ENCODE peak calls at places on chromosomes 6 and 20, in four cellular contexts. L is neuronal stem cell, D is IMR-90, G is H9. A is an unnamed sample.

GRCh38 chr6:9405369-9405768 is 970.0 kb upstream of the SLC35B3 start:
- DNase-seq in G (no peak), L (no peak), D (peak), A (peak)

GRCh38 chr6:82057846-82058554 is 189.5 kb downstream of the IBTK start:
- DNase-seq in L (no peak), G (no peak), D (peak), A (no peak)

GRCh38 chr6:132624175-132624574 is at the start of gene TAAR2:
- DNase-seq in G (no peak), D (no peak), L (no peak), A (no peak)

GRCh38 chr6:150492507-150492906 is 107.2 kb upstream of the PLEKHG1 start:
- DNase-seq in D (no peak), G (peak), L (no peak), A (no peak)

GRCh38 chr20:44247131-44247571 is at the start of gene GDAP1L1:
- DNase-seq in G (peak), D (no peak), L (peak), A (no peak)

GRCh38 chr6:125251516-125252229 is 50.1 kb downstream of the HDDC2 start:
- DNase-seq in L (peak), G (no peak), D (no peak), A (no peak)

GRCh38 chr6:75563032-75563431 is 38.6 kb upstream of the SENP6 start:
- DNase-seq in D (peak), G (peak), L (no peak), A (peak)

GRCh38 chr20:52540489-52540888 is 348.9 kb upstream of the ZFP64 start:
- DNase-seq in G (no peak), D (no peak), L (no peak), A (no peak)

GRCh38 chr6:152380993-152381898 is 255.9 kb downstream of the SYNE1 start:
- DNase-seq in G (peak), L (peak), D (peak), A (peak)

DNA sequence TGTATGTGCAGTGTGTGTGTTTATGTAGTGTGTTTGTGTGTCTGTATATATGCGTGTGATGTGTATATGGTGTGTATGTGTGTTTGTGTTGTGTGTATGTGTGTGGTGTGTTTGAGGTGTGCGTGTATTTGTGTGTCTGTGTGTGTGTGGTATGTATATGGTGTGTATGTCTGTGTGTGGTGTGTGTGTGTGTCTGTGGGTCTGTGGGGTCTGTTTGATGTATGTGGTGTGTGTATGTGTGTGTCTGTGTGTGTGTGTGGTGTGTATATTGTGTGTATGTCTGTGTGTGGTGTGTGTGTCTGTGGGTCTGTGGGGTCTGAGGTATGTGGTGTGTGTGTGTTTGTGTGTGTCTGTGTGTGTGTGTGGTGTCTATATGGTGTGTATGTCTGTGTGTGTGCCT is 10.8 kb upstream of the MYT1 start:
- DNase-seq in L (no peak), D (no peak), G (no peak), A (no peak)
- H2AK5ac ChIP-seq in L (no peak), D (no peak), G (no peak), A (no peak)

DNA sequence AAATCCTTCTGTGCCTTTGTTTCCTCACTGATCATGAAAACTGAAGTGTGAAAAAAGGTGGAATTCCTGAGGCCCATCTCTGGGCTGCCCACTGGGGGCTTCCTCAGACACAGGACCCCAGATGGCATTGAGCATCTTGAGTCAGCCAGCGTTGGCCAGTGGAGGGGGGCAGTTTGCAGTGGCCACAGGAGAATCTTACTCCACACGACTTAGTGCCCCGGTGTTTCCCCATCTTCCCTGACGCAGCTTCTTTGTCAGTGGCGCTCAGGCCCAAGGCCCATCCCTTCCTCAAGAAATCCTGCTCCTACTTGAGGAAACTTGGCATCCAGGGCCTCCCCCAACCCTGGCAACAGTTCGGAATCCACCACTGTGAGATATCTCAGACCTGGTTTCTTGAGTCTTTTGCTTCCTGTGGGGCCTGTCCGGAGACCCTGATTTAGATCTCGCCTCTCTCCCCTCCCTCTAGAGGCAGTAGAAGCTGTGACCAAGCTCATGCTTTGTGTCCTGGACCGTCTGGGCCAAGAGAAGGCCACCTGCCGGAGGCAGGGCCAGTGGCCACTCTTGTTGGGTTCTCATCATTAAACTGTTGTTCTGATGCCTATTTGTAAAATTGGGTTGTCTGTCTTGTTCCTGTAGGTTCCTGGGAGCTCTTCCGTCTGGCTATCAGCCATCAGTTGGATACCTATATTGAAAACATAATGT is 20.2 kb upstream of the DLGAP4 start:
- DNase-seq in L (no peak), G (no peak), D (no peak), A (no peak)
- H2BK5ac ChIP-seq in L (no peak), G (no peak), D (no peak), A (no peak)

GRCh38 chr6:53792973-53793317 is 1.9 kb upstream of the LRRC1 start:
- DNase-seq in G (no peak), L (no peak), D (no peak), A (no peak)

GRCh38 chr6:53795254-53795701 is 473 bp downstream of the LRRC1 start:
- DNase-seq in L (no peak), G (no peak), D (no peak), A (peak)

GRCh38 chr6:53793318-53793975 is 1.4 kb upstream of the LRRC1 start:
- DNase-seq in G (peak), L (peak), D (peak), A (peak)

GRCh38 chr6:53794720-53795253 is at the start of gene LRRC1:
- DNase-seq in L (peak), G (peak), D (peak), A (peak)

GRCh38 chr6:53794073-53794719 is 609 bp upstream of the LRRC1 start:
- DNase-seq in D (peak), L (no peak), G (peak), A (peak)
- H4K91ac ChIP-seq in D (peak), L (no peak), G (no peak), A (peak)

DNA sequence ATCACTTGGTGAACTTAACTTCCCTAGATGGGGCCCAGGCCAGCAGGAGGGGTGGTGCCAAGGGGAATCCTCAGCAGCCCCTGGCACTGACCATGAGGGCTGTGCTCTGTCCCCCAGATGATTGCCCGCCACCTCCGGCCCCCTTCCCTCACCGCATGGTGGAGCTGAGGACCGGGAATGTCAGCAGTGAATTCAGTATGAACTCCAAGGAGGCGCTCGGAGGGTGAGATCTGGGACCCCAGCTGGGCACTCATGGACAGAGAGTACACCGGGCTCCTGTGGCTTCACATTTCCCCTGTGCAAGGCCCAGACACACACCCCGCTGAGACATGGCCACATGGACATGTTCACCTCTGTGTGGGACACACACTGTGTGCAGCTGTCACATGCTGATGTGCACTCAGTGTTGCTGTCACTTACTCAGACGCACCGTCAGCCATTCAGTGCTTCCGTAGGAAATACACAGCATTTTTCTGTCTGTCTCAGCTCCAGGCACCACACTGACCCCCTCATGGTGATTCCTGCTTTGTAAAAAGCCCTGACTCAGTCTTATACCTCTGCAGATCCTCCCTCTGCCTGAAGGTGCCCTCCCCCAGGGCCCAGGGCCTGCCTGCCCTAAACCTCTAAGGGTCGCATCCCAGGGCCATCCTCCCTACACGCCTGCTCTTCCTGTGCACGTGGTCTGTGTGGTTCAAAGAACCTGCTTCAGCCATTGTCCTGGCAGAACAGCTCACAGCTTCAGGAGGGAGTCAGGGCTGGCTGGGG is 4.4 kb downstream of the MYLK2 start:
- DNase-seq in L (no peak), D (no peak), G (no peak), A (no peak)
- H2AK5ac ChIP-seq in L (peak), D (peak), G (no peak), A (peak)

GRCh38 chr6:53546256-53546655 is 1.4 kb upstream of the GCLC start:
- DNase-seq in G (no peak), D (peak), L (no peak), A (no peak)

GRCh38 chr6:53544050-53544499 is 826 bp downstream of the GCLC start:
- DNase-seq in D (peak), L (peak), G (no peak), A (peak)

GRCh38 chr6:53547166-53547814 is 2.4 kb upstream of the GCLC start:
- DNase-seq in G (no peak), L (no peak), D (no peak), A (no peak)

GRCh38 chr6:53544500-53545308 is at the start of gene GCLC:
- DNase-seq in G (peak), D (peak), L (peak), A (peak)

DNA sequence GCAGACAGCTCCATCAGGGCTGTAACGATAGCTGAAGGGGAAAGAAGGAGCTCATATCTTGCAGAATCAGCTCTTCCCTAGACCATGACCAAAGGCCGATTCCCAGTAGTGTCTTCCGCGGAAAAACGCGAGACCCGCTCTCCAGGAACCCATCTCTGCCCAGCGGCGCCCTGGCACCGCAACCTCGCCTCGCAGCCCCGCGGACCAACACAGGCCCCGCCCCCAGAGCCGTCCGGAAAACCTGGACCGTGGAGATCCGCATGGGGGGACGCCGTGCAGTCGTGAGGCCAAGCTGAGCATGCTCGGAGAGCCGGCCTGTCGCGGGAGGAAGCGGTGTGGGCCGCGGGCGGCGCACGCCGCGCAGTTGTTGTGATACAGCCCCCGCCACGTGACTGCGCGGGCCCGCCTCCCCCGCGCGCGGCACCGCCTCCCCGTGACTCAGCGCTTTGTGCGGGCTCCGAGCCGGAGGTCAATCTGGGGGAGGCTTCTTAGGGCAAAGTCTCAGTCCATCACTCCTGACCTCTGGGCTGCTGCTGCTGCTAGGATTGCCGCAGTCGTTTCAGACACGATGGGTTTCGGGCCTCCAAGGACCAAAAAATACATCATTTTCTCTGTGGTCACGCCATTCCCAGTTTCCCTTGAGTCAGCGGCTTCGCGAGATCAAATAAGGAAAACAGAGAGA is 3.1 kb upstream of the GCLC start:
- DNase-seq in D (peak), L (peak), G (peak), A (peak)
- H2BK5ac ChIP-seq in D (peak), L (no peak), G (no peak), A (peak)

DNA sequence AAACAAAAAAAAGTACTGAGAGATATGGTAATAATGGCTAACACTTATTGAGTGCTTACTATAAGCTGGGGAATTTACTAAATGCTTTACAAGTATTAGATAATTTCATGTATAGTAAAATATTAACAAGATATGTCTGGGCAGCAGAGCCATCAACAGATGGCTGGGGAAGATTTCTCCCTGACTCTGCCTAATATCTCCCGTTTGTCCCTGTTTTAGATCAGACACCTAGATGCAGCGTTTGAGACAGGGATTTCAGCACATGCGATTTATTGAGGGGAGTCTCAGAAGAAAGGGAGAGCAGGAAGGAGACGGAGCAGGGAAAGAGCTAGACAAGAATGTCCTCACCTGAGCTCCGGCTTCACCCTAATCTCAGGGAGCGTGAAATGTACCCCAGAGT is 36.9 kb upstream of the ADGRF1 start:
- DNase-seq in D (no peak), L (no peak), G (no peak), A (no peak)
- H4K91ac ChIP-seq in D (no peak), L (no peak), G (no peak), A (peak)

GRCh38 chr20:61430228-61430624 is 178.2 kb downstream of the CDH4 start:
- DNase-seq in L (no peak), G (no peak), D (no peak), A (no peak)
- H2AK5ac ChIP-seq in L (no peak), G (no peak), D (no peak), A (no peak)

A was measured in trophoblast cell.